ENCODE peak calls at places on chromosomes 2 and 18, in five cellular contexts. One of them, this sample, is unnamed.
A peak's percentile ranks its signal among the peaks of the same experiment; 100 is the strongest.

GRCh38 chr2:136116111-136116812 is 1.7 kb downstream of the CXCR4 start:
- DNase-seq in choroid plexus epithelial cell: no peak
- DNase-seq in cardiac fibroblast: peak; percentile 5
- DNase-seq in fibroblast of pulmonary artery: peak; percentile 21
- DNase-seq in breast epithelium: no peak
- DNase-seq in this sample: peak; percentile 19

GRCh38 chr2:68912732-68913131 is 40.0 kb downstream of the GKN2 start:
- DNase-seq in choroid plexus epithelial cell: no peak
- DNase-seq in cardiac fibroblast: no peak
- DNase-seq in fibroblast of pulmonary artery: no peak
- DNase-seq in breast epithelium: no peak
- DNase-seq in this sample: no peak

GRCh38 chr2:8058652-8059051 is 623.2 kb upstream of the ID2 start:
- DNase-seq in choroid plexus epithelial cell: no peak
- DNase-seq in cardiac fibroblast: no peak
- DNase-seq in fibroblast of pulmonary artery: no peak
- DNase-seq in breast epithelium: no peak
- DNase-seq in this sample: no peak

GRCh38 chr2:102619414-102620319 is at the start of gene SLC9A2:
- DNase-seq in choroid plexus epithelial cell: no peak
- DNase-seq in cardiac fibroblast: peak; percentile 5
- DNase-seq in fibroblast of pulmonary artery: no peak
- DNase-seq in breast epithelium: no peak
- DNase-seq in this sample: peak; percentile 19

GRCh38 chr2:233981574-233982420 is 64.6 kb downstream of the TRPM8 start:
- DNase-seq in choroid plexus epithelial cell: no peak
- DNase-seq in cardiac fibroblast: no peak
- DNase-seq in fibroblast of pulmonary artery: no peak
- DNase-seq in breast epithelium: no peak
- DNase-seq in this sample: no peak

GRCh38 chr18:50806208-50806616 is 13.6 kb downstream of the MRO start:
- DNase-seq in choroid plexus epithelial cell: peak; percentile 20
- DNase-seq in cardiac fibroblast: peak; percentile 18
- DNase-seq in fibroblast of pulmonary artery: no peak
- DNase-seq in breast epithelium: no peak
- DNase-seq in this sample: no peak

GRCh38 chr2:231795525-231796327 is 9.5 kb downstream of the COPS7B start:
- DNase-seq in choroid plexus epithelial cell: peak; percentile 79
- DNase-seq in cardiac fibroblast: peak; percentile 73
- DNase-seq in fibroblast of pulmonary artery: peak; percentile 81
- DNase-seq in breast epithelium: peak; percentile 62
- DNase-seq in this sample: peak; percentile 90

GRCh38 chr18:60873708-60874107 is 459.5 kb upstream of the CDH20 start:
- DNase-seq in choroid plexus epithelial cell: peak; percentile 41
- DNase-seq in cardiac fibroblast: no peak
- DNase-seq in fibroblast of pulmonary artery: no peak
- DNase-seq in breast epithelium: no peak
- DNase-seq in this sample: no peak

GRCh38 chr2:55966431-55967118 is 43.0 kb upstream of the EFEMP1 start:
- DNase-seq in choroid plexus epithelial cell: no peak
- DNase-seq in cardiac fibroblast: peak; percentile 48
- DNase-seq in fibroblast of pulmonary artery: peak; percentile 43
- DNase-seq in breast epithelium: no peak
- DNase-seq in this sample: no peak

GRCh38 chr2:186927867-186928191 is 78.9 kb upstream of the ZSWIM2 start:
- DNase-seq in choroid plexus epithelial cell: no peak
- DNase-seq in cardiac fibroblast: no peak
- DNase-seq in fibroblast of pulmonary artery: no peak
- DNase-seq in breast epithelium: no peak
- DNase-seq in this sample: no peak

GRCh38 chr2:45223531-45223930 is 214.3 kb upstream of the SIX2 start:
- DNase-seq in choroid plexus epithelial cell: no peak
- DNase-seq in cardiac fibroblast: no peak
- DNase-seq in fibroblast of pulmonary artery: no peak
- DNase-seq in breast epithelium: no peak
- DNase-seq in this sample: no peak

DNA sequence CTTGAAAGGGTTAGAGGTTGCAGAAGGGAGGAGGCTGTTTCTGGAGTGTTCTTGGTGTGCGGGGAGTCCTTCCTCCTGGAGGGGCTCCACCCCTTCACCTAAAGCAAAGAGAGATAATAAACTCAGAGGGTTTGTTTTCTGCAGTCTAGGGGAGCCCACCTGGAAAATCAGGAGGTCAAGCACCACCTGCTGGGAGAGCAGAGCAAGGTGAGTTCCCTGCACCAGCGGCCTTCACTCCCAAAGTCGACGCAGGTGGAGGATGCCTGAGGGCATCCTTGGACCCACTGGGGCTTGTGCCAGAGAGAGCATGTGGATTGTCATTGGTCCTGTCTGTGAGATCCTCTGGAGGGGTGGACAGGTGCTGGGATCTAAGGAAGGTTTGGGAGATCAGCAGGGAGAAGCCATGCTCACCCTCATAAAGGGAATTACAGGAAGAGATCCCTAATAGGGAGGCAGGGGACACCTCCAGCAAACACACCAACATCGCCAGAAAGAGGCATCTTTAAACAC is 116.7 kb downstream of the KCNF1 start:
- DNase-seq in choroid plexus epithelial cell: no peak
- DNase-seq in cardiac fibroblast: no peak
- DNase-seq in fibroblast of pulmonary artery: no peak
- DNase-seq in breast epithelium: no peak
- DNase-seq in this sample: no peak
- TF ChIP-seq CTCF in choroid plexus epithelial cell: no peak
- TF ChIP-seq CTCF in cardiac fibroblast: no peak
- TF ChIP-seq CTCF in fibroblast of pulmonary artery: no peak
- TF ChIP-seq CTCF in breast epithelium: no peak
- TF ChIP-seq CTCF in this sample: no peak

DNA sequence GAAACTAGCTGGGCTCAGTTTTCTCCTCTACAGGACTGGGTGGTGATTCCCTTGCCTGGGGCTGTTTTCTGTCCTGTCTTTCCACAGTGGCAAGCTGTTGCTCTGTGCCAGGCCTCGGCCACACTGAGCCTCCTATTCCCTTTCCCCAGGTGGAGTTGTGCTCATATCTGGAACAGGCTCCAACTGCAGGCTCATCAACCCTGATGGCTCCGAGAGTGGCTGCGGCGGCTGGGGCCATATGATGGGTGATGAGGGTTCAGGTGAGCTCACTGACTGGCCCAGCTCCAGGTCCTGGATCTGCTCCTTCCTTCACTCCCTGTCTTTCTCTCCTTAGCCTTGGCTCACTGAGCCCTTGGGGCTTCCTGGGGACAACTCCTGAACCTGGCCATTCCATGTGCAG is 4.0 kb downstream of the NAGK start:
- DNase-seq in choroid plexus epithelial cell: no peak
- DNase-seq in cardiac fibroblast: no peak
- DNase-seq in fibroblast of pulmonary artery: no peak
- DNase-seq in breast epithelium: no peak
- DNase-seq in this sample: no peak
- H3K4me3 ChIP-seq in choroid plexus epithelial cell: no peak overlapping the region
- H3K4me3 ChIP-seq in cardiac fibroblast: no peak overlapping the region
- H3K4me3 ChIP-seq in fibroblast of pulmonary artery: no peak overlapping the region
- H3K4me3 ChIP-seq in breast epithelium: no peak overlapping the region
- H3K4me3 ChIP-seq in this sample: no peak overlapping the region

DNA sequence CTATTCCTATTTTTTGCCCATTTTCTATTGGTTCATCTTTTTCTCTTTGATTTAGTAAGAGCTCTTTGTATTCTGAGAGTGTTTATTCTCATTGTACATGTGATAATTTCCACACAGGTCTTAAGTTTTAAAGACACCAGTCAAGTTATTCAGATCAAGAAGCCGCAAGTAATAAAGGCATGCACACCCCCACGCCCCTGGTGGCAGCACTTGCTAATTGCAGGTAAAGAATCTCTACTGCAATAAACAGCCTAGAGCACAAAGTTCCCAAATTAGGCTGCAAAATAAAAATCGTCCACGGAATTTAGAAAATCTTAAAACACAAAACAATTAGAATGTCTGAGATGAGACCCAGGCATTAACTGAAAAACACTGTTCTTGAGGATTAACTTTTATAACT is 45.2 kb downstream of the ST3GAL5 start:
- DNase-seq in choroid plexus epithelial cell: peak; percentile 17
- DNase-seq in cardiac fibroblast: no peak
- DNase-seq in fibroblast of pulmonary artery: no peak
- DNase-seq in breast epithelium: no peak
- DNase-seq in this sample: peak; percentile 28
- TF ChIP-seq CTCF in choroid plexus epithelial cell: peak; percentile 66
- TF ChIP-seq CTCF in cardiac fibroblast: peak; percentile 57
- TF ChIP-seq CTCF in fibroblast of pulmonary artery: peak; percentile 59
- TF ChIP-seq CTCF in breast epithelium: no peak
- TF ChIP-seq CTCF in this sample: peak; percentile 24

DNA sequence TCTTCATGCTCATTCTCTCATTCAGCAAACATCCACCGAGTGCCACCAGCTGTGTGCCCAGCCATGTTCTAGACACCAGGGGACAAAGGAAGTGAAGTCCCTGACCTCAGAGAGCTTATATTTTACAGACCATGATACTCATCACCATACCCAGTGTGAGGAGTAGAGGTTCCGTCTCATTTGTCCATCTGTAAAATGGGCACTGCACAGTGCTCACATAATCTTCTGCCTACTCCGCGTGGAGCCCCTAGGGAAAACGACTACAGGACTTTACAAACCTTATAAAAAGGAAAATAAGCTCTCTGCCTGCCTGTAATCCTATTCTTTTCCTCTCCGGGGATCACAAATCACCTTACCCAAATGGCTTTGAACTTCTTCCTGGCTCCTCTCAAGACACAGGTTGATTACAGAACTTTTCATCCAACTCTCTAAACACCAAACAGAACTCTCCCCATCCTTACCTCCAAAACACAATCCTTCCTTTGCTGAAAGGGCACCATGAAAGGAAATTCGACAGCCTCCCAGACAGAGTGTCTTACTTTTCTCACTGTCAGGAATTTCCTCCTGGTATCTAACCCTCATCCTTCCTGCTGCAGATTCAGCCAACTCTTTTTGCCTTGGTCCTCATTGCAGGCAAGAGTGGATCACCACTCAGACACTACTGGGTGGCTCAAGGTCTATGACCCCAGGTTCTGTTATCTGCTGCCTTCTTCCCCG is 99.5 kb downstream of the TNS1 start:
- DNase-seq in choroid plexus epithelial cell: no peak
- DNase-seq in cardiac fibroblast: no peak
- DNase-seq in fibroblast of pulmonary artery: no peak
- DNase-seq in breast epithelium: no peak
- DNase-seq in this sample: no peak
- H3K4me3 ChIP-seq in choroid plexus epithelial cell: no peak overlapping the region
- H3K4me3 ChIP-seq in cardiac fibroblast: no peak overlapping the region
- H3K4me3 ChIP-seq in fibroblast of pulmonary artery: no peak overlapping the region
- H3K4me3 ChIP-seq in breast epithelium: no peak overlapping the region
- H3K4me3 ChIP-seq in this sample: no peak overlapping the region

GRCh38 chr2:218754781-218755180 is 27.2 kb upstream of the CYP27A1 start:
- DNase-seq in choroid plexus epithelial cell: no peak
- DNase-seq in cardiac fibroblast: no peak
- DNase-seq in fibroblast of pulmonary artery: no peak
- DNase-seq in breast epithelium: no peak
- DNase-seq in this sample: no peak

GRCh38 chr2:218756599-218757377 is 25.2 kb upstream of the CYP27A1 start:
- DNase-seq in choroid plexus epithelial cell: no peak
- DNase-seq in cardiac fibroblast: no peak
- DNase-seq in fibroblast of pulmonary artery: no peak
- DNase-seq in breast epithelium: no peak
- DNase-seq in this sample: no peak

GRCh38 chr2:218755198-218755566 is 26.8 kb upstream of the CYP27A1 start:
- DNase-seq in choroid plexus epithelial cell: no peak
- DNase-seq in cardiac fibroblast: no peak
- DNase-seq in fibroblast of pulmonary artery: no peak
- DNase-seq in breast epithelium: no peak
- DNase-seq in this sample: no peak

GRCh38 chr2:218755567-218756404 is 26.2 kb upstream of the CYP27A1 start:
- DNase-seq in choroid plexus epithelial cell: no peak
- DNase-seq in cardiac fibroblast: no peak
- DNase-seq in fibroblast of pulmonary artery: no peak
- DNase-seq in breast epithelium: no peak
- DNase-seq in this sample: no peak

DNA sequence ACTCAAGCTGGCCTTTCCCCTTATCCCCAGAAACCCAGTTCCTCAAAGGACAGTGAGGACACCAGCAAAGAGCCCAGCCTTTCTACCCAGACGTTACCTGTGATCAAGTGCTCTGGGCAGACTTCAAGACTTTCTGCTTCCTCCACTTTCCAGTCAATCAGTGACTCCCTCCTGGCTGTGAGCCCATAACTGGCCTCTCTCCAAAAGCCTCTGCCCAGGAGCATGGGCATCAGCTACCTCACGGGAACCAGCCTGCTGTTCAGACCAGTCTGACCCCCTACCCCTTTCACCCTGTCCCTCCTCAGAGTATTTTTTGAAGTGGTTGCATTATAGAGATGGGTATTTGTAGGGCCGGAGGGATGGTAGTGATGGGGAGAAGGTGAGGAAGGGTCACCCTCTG is 27.7 kb upstream of the CYP27A1 start:
- DNase-seq in choroid plexus epithelial cell: no peak
- DNase-seq in cardiac fibroblast: no peak
- DNase-seq in fibroblast of pulmonary artery: no peak
- DNase-seq in breast epithelium: peak; percentile 62
- DNase-seq in this sample: no peak
- TF ChIP-seq CTCF in choroid plexus epithelial cell: no peak
- TF ChIP-seq CTCF in cardiac fibroblast: no peak
- TF ChIP-seq CTCF in fibroblast of pulmonary artery: no peak
- TF ChIP-seq CTCF in breast epithelium: no peak
- TF ChIP-seq CTCF in this sample: no peak

This sample was measured in foreskin fibroblast.